ENCODE peak calls at places on chromosomes 13 and 19, in ten cellular contexts. K, X, F, H, N, Y, I, G, J and U are unnamed samples.

GRCh38 chr19:39845621-39846175 is 481 bp downstream of the FBL start:
- DNase-seq in G (no peak), H (no peak), F (no peak), J (no peak), K (no peak), X (no peak), N (peak; percentile 62), I (no peak), Y (no peak), U (no peak)

GRCh38 chr13:29594710-29595379 is 643 bp downstream of the SLC7A1 start:
- DNase-seq in K (peak; percentile 28), Y (no peak), G (peak; percentile 54), I (peak; percentile 65), H (peak; percentile 81), N (peak; percentile 22), X (peak; percentile 79), J (no peak), F (peak; percentile 66), U (no peak)

GRCh38 chr13:103255587-103256301 is 189.5 kb upstream of the SLC10A2 start:
- DNase-seq in X (no peak), H (no peak), I (no peak), K (no peak), G (no peak), Y (no peak), N (no peak), F (no peak), J (no peak), U (no peak)

GRCh38 chr13:65656740-65657329 is 1573.3 kb downstream of the PCDH9 start:
- DNase-seq in N (peak; percentile 11), G (peak; percentile 59), K (no peak), H (no peak), Y (no peak), I (no peak), F (no peak), X (no peak), J (no peak), U (no peak)

GRCh38 chr19:15137777-15138176 is 30.6 kb downstream of the SYDE1 start:
- DNase-seq in X (no peak), N (no peak), F (no peak), K (no peak), Y (no peak), J (no peak), I (no peak), G (peak; percentile 37), H (no peak), U (no peak)

GRCh38 chr19:46634656-46635218 is 1.3 kb downstream of the GNG8 start:
- DNase-seq in I (no peak), N (peak; percentile 74), J (no peak), K (no peak), F (no peak), Y (no peak), X (peak; percentile 63), H (no peak), G (no peak), U (no peak)

GRCh38 chr19:43101950-43102349 is 19.4 kb upstream of the PSG2 start:
- DNase-seq in Y (no peak), F (no peak), I (no peak), K (no peak), N (no peak), H (no peak), X (no peak), J (no peak), G (no peak), U (no peak)

GRCh38 chr13:104750377-104750776 is 1684.2 kb upstream of the SLC10A2 start:
- DNase-seq in I (no peak), X (no peak), H (no peak), F (no peak), N (no peak), K (no peak), G (no peak), Y (no peak), J (no peak), U (no peak)

GRCh38 chr13:87274209-87274819 is 396.9 kb upstream of the SLITRK5 start:
- DNase-seq in G (peak; percentile 71), N (peak; percentile 89), I (peak; percentile 17), J (no peak), H (no peak), Y (peak; percentile 49), F (peak; percentile 9), X (no peak), K (no peak), U (no peak)

GRCh38 chr13:51731759-51732158 is 72.2 kb downstream of the DHRS12 start:
- DNase-seq in J (no peak), H (no peak), F (no peak), G (peak; percentile 83), I (no peak), K (peak; percentile 52), Y (peak; percentile 22), X (no peak), N (no peak), U (peak; percentile 21)

GRCh38 chr13:99893567-99893966 is 78.0 kb downstream of the ZIC5 start:
- DNase-seq in F (no peak), I (no peak), G (no peak), Y (no peak), X (no peak), K (no peak), H (no peak), N (no peak), J (no peak), U (no peak)

GRCh38 chr13:111913790-111914189 is 153.2 kb upstream of the SOX1 start:
- DNase-seq in I (no peak), J (no peak), F (no peak), H (peak; percentile 52), K (no peak), G (no peak), N (no peak), Y (no peak), X (no peak), U (no peak)

GRCh38 chr13:99496322-99497142 is 4.7 kb upstream of the TM9SF2 start:
- DNase-seq in J (no peak), I (peak; percentile 76), H (peak; percentile 85), N (peak; percentile 67), K (peak; percentile 55), Y (no peak), G (peak; percentile 30), X (peak; percentile 68), F (peak; percentile 52), U (no peak)

GRCh38 chr19:3094638-3095374 is 644 bp downstream of the GNA11 start:
- DNase-seq in N (no peak), H (no peak), I (no peak), J (no peak), F (no peak), X (peak; percentile 76), Y (no peak), G (peak; percentile 19), K (no peak), U (no peak)

GRCh38 chr13:41317243-41317642 is 6.2 kb downstream of the NAA16 start:
- DNase-seq in H (no peak), Y (no peak), J (no peak), F (no peak), X (no peak), G (no peak), N (no peak), I (no peak), K (no peak), U (no peak)

GRCh38 chr19:1027020-1027952 is 878 bp downstream of the CNN2 start:
- DNase-seq in X (peak; percentile 70), K (no peak), I (no peak), G (no peak), J (no peak), F (no peak), Y (no peak), H (no peak), N (no peak), U (no peak)

DNA sequence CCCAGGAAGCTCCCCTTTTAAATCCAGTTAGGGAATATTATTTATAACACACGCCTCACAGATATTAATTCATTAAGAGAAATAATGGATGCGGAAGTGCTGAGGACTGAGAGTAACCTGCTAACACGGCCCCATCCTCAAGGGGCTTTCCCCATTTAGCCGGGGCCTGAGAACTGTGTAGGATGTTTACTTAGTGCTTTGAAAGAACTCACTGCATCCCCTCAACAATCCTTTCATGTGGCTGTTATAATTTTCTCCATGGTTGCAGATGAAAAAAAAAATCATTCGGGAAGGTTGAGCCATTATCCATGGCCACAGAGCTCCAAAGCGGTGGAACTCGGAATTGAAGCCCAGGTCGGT is 98.2 kb downstream of the ING1 start:
- DNase-seq in F (no peak), G (no peak), X (no peak), H (peak; percentile 26), Y (no peak), I (no peak), N (no peak), J (no peak), K (no peak), U (no peak)
- H3K4me3 ChIP-seq in F (no peak overlapping the region), G (no peak overlapping the region), X (no peak overlapping the region), H (no peak overlapping the region), Y (peak overlapping the region; percentile 30), I (no peak overlapping the region), N (peak overlapping the region; percentile 56), J (no peak overlapping the region), K (no peak overlapping the region), U (no peak overlapping the region)

GRCh38 chr19:9913237-9914000 is 22.9 kb downstream of the OLFM2 start:
- DNase-seq in I (peak; percentile 15), J (no peak), H (no peak), N (no peak), K (no peak), G (no peak), X (peak; percentile 68), F (peak; percentile 31), Y (no peak), U (no peak)
- H3K4me3 ChIP-seq in I (peak overlapping the region; percentile 16), J (peak overlapping the region; percentile 40), H (peak overlapping the region; percentile 53), N (peak overlapping the region; percentile 79), K (peak overlapping the region; percentile 46), G (no peak overlapping the region), X (peak overlapping the region; percentile 48), F (peak overlapping the region; percentile 51), Y (peak overlapping the region; percentile 9), U (peak overlapping the region; percentile 50)

DNA sequence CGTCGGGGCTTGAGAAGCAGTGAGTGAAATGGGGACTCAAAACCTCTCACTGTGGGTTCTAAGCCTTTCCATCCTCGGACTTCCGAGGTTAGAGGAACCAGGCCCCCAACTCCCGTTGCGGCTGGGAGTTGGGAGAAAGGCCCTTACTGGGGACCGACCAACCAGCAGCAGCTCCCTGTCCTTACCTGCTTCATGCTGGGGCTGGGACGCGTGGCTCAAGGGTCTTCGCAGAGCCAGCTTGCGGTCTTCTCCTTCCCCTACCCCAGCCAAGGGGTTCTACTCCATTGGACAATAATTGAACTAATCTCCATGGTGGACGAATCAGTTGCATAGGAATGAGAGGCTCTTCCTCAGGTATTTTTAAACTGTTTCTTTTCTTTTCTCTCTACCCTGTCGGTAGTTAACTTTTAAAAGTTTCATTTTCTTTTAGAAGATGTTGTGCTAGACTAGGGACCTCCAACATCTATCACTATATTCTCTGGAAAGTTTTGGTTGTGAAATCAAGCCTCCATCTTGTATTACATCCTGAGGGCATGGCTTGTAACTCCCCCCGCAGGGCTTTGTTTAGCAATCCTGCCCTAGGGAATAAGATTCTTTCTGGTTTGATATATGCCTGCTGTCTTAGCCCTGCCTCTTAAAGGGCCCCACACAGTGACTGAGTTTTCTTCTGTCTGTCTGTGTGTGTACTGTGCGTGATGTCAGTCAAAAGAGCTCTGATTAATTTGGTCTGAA is 1027.1 kb upstream of the PCDH9 start:
- DNase-seq in N (peak; percentile 12), G (peak; percentile 51), H (no peak), I (no peak), F (no peak), Y (no peak), K (no peak), X (peak; percentile 11), J (no peak), U (no peak)
- H3K4me3 ChIP-seq in N (no peak overlapping the region), G (no peak overlapping the region), H (no peak overlapping the region), I (no peak overlapping the region), F (no peak overlapping the region), Y (no peak overlapping the region), K (no peak overlapping the region), X (no peak overlapping the region), J (no peak overlapping the region), U (no peak overlapping the region)

DNA sequence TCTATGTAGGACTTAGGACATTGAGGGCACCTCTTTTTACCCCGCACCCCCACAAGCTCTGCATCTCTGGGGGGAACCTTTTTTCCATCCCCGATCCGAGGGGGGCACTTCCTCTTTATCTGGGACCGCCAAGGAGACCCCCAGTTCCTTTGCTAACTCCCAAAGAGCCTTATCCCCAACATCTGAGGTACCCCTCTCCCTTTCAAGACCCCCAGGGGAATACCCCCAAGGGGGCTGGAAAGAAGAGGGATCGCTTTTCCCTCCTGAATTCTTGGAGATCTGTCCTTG is 1.1 kb downstream of the TNFSF9 start:
- DNase-seq in J (no peak), G (no peak), X (no peak), K (no peak), H (no peak), F (no peak), Y (no peak), N (no peak), I (no peak), U (no peak)
- H3K4me3 ChIP-seq in J (peak overlapping the region; percentile 32), G (no peak overlapping the region), X (no peak overlapping the region), K (no peak overlapping the region), H (peak overlapping the region; percentile 65), F (no peak overlapping the region), Y (peak overlapping the region; percentile 73), N (peak overlapping the region; percentile 72), I (peak overlapping the region; percentile 43), U (peak overlapping the region; percentile 49)